ENCODE peak calls at places on chromosomes 6 and 20, in ten cellular contexts. M is mucosa of descending colon, N is fibroblast of lung, Q is cardiac muscle cell, G is tibial nerve, S is neural progenitor cell, A is BE2C, T is thoracic aorta, E is suprapubic skin, D is sigmoid colon. L is an unnamed sample. For H3K36me3 and H3K4me1, the result is how much of the 10 kb centered on the place peaks cover.

GRCh38 chr6:90654166-90654565 is 67.3 kb upstream of the MAP3K7 start:
- DNase-seq in M (no peak), N (no peak), Q (no peak), G (no peak), S (no peak), A (no peak), T (no peak), E (no peak), D (no peak), L (no peak)

GRCh38 chr6:142927274-142927586 is 17.7 kb downstream of the HIVEP2 start:
- DNase-seq in M (no peak), N (no peak), Q (no peak), G (no peak), S (no peak), A (no peak), T (no peak), E (no peak), D (no peak), L (no peak)

GRCh38 chr6:56017198-56017597 is 141.8 kb upstream of the BMP5 start:
- DNase-seq in M (no peak), N (no peak), Q (no peak), G (no peak), S (no peak), A (no peak), T (no peak), E (no peak), D (no peak), L (no peak)

GRCh38 chr6:130995783-130996447 is 67.1 kb downstream of the EPB41L2 start:
- DNase-seq in M (no peak), N (no peak), Q (no peak), G (no peak), S (no peak), A (no peak), T (no peak), E (no peak), D (no peak), L (no peak)

GRCh38 chr20:62716198-62716940 is 7.7 kb downstream of the NTSR1 start:
- DNase-seq in M (peak), N (peak), Q (no peak), G (no peak), S (no peak), A (no peak), T (no peak), E (no peak), D (peak), L (no peak)

GRCh38 chr6:87308970-87309369 is 13.4 kb upstream of the SMIM8 start:
- DNase-seq in M (no peak), N (no peak), Q (no peak), G (no peak), S (no peak), A (no peak), T (no peak), E (no peak), D (no peak), L (no peak)

GRCh38 chr6:114816678-114817077 is 473.9 kb upstream of the HS3ST5 start:
- DNase-seq in M (no peak), N (no peak), Q (no peak), G (no peak), S (no peak), A (no peak), T (no peak), E (no peak), D (no peak), L (no peak)

GRCh38 chr6:135087403-135087802 is 32.8 kb upstream of the HBS1L start:
- DNase-seq in M (no peak), N (no peak), Q (no peak), G (no peak), S (no peak), A (peak), T (no peak), E (no peak), D (no peak), L (no peak)

GRCh38 chr6:44224154-44224977 is 971 bp downstream of the SLC29A1 start:
- DNase-seq in M (no peak), N (peak), Q (peak), G (no peak), S (no peak), A (peak), T (no peak), E (no peak), D (peak), L (no peak)

GRCh38 chr6:131995924-131996323 is 44.8 kb upstream of the CCN2 start:
- DNase-seq in M (no peak), N (peak), Q (no peak), G (no peak), S (no peak), A (no peak), T (no peak), E (no peak), D (no peak), L (no peak)

GRCh38 chr6:54535568-54535967 is 227.3 kb downstream of the TINAG start:
- DNase-seq in M (no peak), N (no peak), Q (no peak), G (no peak), S (no peak), A (no peak), T (no peak), E (no peak), D (no peak), L (no peak)

GRCh38 chr6:125363360-125364121 is 61.8 kb upstream of the HDDC2 start:
- DNase-seq in M (peak), N (peak), Q (peak), G (peak), S (peak), A (peak), T (no peak), E (peak), D (peak), L (peak)

GRCh38 chr6:1787894-1788293 is 178.2 kb downstream of the FOXC1 start:
- DNase-seq in M (no peak), N (peak), Q (no peak), G (no peak), S (no peak), A (no peak), T (peak), E (no peak), D (no peak), L (peak)

GRCh38 chr20:52494244-52494643 is 302.7 kb upstream of the ZFP64 start:
- DNase-seq in M (no peak), N (peak), Q (no peak), G (no peak), S (no peak), A (peak), T (no peak), E (no peak), D (no peak), L (peak)

GRCh38 chr6:66032626-66033025 is 325.6 kb upstream of the EYS start:
- DNase-seq in M (no peak), N (no peak), Q (no peak), G (no peak), S (no peak), A (no peak), T (no peak), E (no peak), D (no peak), L (no peak)

GRCh38 chr6:161233986-161234620 is 39.8 kb downstream of the AGPAT4 start:
- DNase-seq in M (no peak), N (peak), Q (peak), G (peak), S (no peak), A (peak), T (no peak), E (peak), D (peak), L (peak)

GRCh38 chr6:106360989-106361430 is 493 bp downstream of the CRYBG1 start:
- DNase-seq in M (peak), N (no peak), Q (peak), G (no peak), S (peak), A (no peak), T (no peak), E (no peak), D (no peak), L (no peak)

GRCh38 chr6:28497306-28497705 is 18.3 kb downstream of the GPX6 start:
- DNase-seq in M (no peak), N (no peak), Q (no peak), G (no peak), S (no peak), A (no peak), T (no peak), E (no peak), D (no peak), L (no peak)

GRCh38 chr6:14811760-14812428 is 434.0 kb upstream of the JARID2 start:
- DNase-seq in M (no peak), N (peak), Q (no peak), G (no peak), S (no peak), A (no peak), T (no peak), E (no peak), D (no peak), L (no peak)

DNA sequence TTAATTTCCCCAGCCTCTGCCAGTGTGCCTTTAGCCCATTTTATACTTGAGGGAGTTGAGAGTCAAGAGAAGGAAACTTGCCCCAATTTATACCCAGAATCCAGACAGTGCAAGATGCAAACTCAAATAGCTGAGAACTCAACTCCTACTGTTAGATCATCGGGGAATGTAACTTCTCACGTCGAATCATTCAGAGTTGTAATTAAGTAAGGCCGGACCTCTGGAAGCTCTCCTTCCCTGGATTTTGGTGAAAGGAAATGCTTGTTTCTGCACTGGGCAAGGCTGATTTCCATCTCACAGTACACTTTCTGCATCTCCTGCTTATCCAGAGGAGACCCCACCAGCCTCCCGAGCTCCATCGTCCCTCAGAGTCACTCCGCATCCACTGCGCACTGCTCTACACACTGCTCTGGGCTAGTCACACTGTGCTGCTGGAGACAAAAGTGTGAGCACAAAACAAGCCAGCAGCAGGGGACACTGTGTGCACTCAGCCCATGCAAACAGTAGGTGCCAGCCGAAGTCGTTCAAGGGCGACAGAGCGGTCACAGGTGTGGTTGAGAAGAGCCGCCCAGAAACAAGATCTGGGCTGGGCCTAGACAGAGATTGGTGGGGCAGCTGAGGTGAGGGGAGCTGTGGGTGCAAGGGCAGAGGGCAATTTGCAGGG is 150.4 kb upstream of the QKI start:
- DNase-seq in M (no peak), N (no peak), Q (no peak), G (no peak), S (peak), A (no peak), T (no peak), E (no peak), D (no peak), L (no peak)
- TF ChIP-seq CTCF in M (no peak), N (no peak), Q (no peak), G (no peak), S (no peak), A (no peak), T (no peak), E (no peak), D (no peak), L (peak)

DNA sequence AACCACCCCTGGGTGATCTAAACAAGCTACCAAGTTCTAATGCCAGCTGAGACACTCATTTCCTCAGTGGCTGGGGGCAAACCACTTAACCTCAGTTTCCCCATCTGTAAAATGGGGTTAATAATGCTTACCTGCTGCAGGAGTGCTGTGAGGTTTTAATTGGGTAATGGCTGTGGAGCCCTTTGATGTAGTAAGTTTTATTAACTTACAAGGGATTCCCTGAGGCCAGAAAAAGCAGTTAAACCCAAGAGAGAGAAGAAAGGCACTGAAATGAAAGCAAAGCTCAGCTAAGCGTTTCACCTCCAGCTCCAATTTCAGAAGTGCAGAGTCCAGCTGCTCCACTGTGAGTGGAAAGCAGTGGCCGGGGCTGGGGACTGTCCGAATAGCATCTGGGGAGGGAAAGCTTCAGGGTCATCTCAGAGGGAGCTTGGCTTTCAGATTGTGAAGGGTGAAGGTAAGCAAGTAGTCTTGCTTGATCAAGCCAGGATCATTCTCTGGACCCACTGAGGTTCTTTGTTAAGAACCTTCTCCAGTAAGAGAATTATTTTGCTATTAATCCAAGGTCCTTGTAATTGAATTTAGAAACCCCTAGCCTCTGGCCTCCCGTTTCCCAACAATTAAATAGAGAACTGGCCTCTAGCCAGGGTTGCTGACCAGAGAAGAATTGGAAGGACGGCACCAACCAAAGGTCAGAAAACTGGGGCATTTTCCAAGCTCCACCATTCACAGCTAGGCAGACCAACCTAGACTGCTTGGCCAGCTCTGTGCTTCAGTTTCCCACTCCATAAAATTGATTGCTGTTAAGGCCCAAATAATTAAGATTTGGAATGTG is 20.9 kb upstream of the TCP11 start:
- DNase-seq in M (no peak), N (no peak), Q (no peak), G (no peak), S (no peak), A (no peak), T (no peak), E (peak), D (no peak), L (no peak)
- H3K36me3 ChIP-seq in M (under half), N (under half), Q (under half), G (under half), S (under half), A (under half), T (under half), E (under half), D (under half), L (under half)

DNA sequence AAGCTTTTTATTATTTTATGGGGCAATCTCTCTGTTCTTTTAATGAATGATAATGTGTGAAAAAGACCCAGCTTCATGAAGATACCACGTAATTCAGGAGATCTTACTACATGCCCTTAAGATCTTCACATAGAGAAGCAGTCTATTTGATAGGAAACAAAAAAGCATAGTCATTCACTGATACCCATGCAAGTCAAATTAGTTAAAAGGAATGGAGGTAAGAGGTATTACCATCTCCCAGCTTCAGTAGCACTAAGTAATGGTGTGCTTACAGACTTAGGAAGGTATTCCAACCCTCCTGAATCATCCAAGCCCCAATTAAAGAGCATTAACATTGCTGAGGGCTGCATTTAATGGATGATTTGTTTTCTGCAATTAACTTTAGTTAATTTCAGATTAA is 364.7 kb downstream of the SYNE1 start:
- DNase-seq in M (no peak), N (peak), Q (no peak), G (no peak), S (no peak), A (no peak), T (no peak), E (no peak), D (no peak), L (no peak)
- H3K4me1 ChIP-seq in M (under half), N (under half), Q (under half), G (under half), S (under half), A (under half), T (half or more), E (under half), D (under half), L (under half)

GRCh38 chr6:154448448-154449096 is 61.9 kb downstream of the CNKSR3 start:
- DNase-seq in M (no peak), N (peak), Q (peak), G (no peak), S (no peak), A (peak), T (peak), E (no peak), D (peak), L (no peak)
- TF ChIP-seq CTCF in M (no peak), N (peak), Q (peak), G (no peak), S (peak), A (peak), T (peak), E (no peak), D (peak), L (peak)

GRCh38 chr20:25216199-25216945 is 20.9 kb downstream of the ENTPD6 start:
- DNase-seq in M (no peak), N (no peak), Q (no peak), G (no peak), S (no peak), A (no peak), T (no peak), E (no peak), D (no peak), L (no peak)

GRCh38 chr20:25215521-25215920 is 20.0 kb downstream of the ENTPD6 start:
- DNase-seq in M (no peak), N (no peak), Q (no peak), G (no peak), S (no peak), A (no peak), T (no peak), E (peak), D (no peak), L (no peak)

GRCh38 chr20:25218492-25218891 is 23.0 kb downstream of the ENTPD6 start:
- DNase-seq in M (peak), N (no peak), Q (no peak), G (no peak), S (no peak), A (no peak), T (no peak), E (peak), D (no peak), L (no peak)

GRCh38 chr20:25218109-25218486 is 22.6 kb downstream of the ENTPD6 start:
- DNase-seq in M (no peak), N (no peak), Q (no peak), G (no peak), S (no peak), A (no peak), T (no peak), E (peak), D (no peak), L (no peak)

DNA sequence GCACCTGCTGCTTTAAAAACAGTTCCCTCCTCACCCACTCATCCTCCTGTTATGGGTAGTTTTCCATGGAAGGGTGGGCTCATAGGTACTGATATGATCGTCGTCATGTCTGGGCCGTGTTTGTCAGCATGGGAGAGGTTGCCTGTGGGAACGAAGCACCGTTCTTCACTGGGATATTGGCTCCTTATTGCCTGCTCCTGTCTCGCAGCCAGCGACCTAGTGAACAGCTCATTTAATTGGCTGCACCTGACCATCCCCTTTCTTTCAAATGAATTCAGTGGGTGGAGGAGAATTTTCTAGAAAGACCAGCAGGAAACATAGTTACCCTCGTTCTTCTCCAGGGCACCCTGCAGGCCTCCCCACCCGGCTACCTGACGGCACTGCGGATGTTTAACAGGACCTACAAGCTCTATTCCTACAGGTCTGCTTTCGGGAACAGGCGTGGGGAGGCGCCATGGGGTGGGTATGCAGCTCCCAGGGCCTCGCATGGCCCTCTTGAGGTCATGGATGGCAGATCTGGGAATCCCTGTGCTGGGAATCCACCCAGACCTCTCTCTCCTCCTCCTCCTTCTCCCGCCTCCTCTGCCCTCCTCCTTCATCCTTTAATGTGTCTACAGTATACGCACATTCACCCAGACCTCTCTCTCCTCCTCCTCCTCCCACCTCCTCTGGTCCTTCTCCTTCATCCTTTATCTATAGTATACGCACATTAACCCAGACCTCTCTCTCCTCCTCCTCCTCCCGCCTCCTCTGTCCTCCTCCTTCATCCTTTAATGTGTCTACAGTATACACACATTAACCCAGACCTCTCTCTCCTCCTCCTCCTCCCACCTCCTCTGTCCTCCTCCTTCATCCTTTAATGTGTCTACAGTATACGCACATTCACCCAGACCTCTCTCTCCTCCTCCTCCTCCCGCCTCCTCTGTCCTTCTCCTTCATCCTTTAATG is 21.9 kb downstream of the ENTPD6 start:
- DNase-seq in M (no peak), N (no peak), Q (no peak), G (no peak), S (no peak), A (no peak), T (no peak), E (peak), D (no peak), L (no peak)
- H3K36me3 ChIP-seq in M (under half), N (under half), Q (under half), G (under half), S (under half), A (under half), T (under half), E (half or more), D (under half), L (half or more)

GRCh38 chr20:44593721-44594120 is 11.3 kb downstream of the PKIG start:
- DNase-seq in M (no peak), N (no peak), Q (no peak), G (no peak), S (no peak), A (no peak), T (no peak), E (no peak), D (no peak), L (no peak)
- H3K4me1 ChIP-seq in M (under half), N (under half), Q (under half), G (under half), S (under half), A (under half), T (under half), E (under half), D (under half), L (under half)

GRCh38 chr6:159946912-159947311 is 22.0 kb upstream of the IGF2R start:
- DNase-seq in M (no peak), N (no peak), Q (no peak), G (no peak), S (no peak), A (no peak), T (no peak), E (no peak), D (no peak), L (no peak)

GRCh38 chr6:159943965-159944598 is 24.8 kb upstream of the IGF2R start:
- DNase-seq in M (no peak), N (no peak), Q (no peak), G (no peak), S (no peak), A (no peak), T (no peak), E (no peak), D (no peak), L (no peak)

GRCh38 chr6:159951772-159952171 is 17.1 kb upstream of the IGF2R start:
- DNase-seq in M (no peak), N (no peak), Q (no peak), G (no peak), S (no peak), A (no peak), T (no peak), E (no peak), D (no peak), L (no peak)

GRCh38 chr6:159945801-159946392 is 23.0 kb upstream of the IGF2R start:
- DNase-seq in M (no peak), N (no peak), Q (no peak), G (no peak), S (no peak), A (no peak), T (no peak), E (no peak), D (no peak), L (no peak)

GRCh38 chr6:159948199-159948598 is 20.7 kb upstream of the IGF2R start:
- DNase-seq in M (no peak), N (no peak), Q (no peak), G (no peak), S (no peak), A (no peak), T (no peak), E (no peak), D (no peak), L (no peak)
- TF ChIP-seq CTCF in M (no peak), N (no peak), Q (no peak), G (no peak), S (no peak), A (no peak), T (no peak), E (no peak), D (no peak), L (no peak)

GRCh38 chr20:51036226-51036625 is 13.3 kb upstream of the KCNG1 start:
- DNase-seq in M (no peak), N (no peak), Q (no peak), G (no peak), S (no peak), A (no peak), T (no peak), E (no peak), D (no peak), L (no peak)
- H3K36me3 ChIP-seq in M (under half), N (under half), Q (under half), G (under half), S (under half), A (under half), T (under half), E (under half), D (under half), L (under half)